ENCODE peak calls at places on chromosomes 1 and 21, in seven cellular contexts. One of them, this sample, is unnamed.
A peak's percentile ranks its signal among the peaks of the same experiment; 100 is the strongest.

GRCh38 chr1:223052931-223053330 is 90.1 kb downstream of the TLR5 start:
- DNase-seq in lower lobe of right lung: no peak
- DNase-seq in fibroblast of lung: no peak
- DNase-seq in IMR-90: no peak
- DNase-seq in keratinocyte: no peak
- DNase-seq in heart left ventricle: no peak
- DNase-seq in adrenal gland: peak; percentile 53
- DNase-seq in this sample: no peak

GRCh38 chr1:39573736-39574624 is 2.6 kb downstream of the PABPC4 start:
- DNase-seq in lower lobe of right lung: no peak
- DNase-seq in fibroblast of lung: peak; percentile 38
- DNase-seq in IMR-90: peak; percentile 67
- DNase-seq in keratinocyte: no peak
- DNase-seq in heart left ventricle: peak; percentile 46
- DNase-seq in adrenal gland: peak; percentile 49
- DNase-seq in this sample: no peak

GRCh38 chr1:234914606-234915290 is 213.9 kb downstream of the TOMM20 start:
- DNase-seq in lower lobe of right lung: no peak
- DNase-seq in fibroblast of lung: no peak
- DNase-seq in IMR-90: no peak
- DNase-seq in keratinocyte: no peak
- DNase-seq in heart left ventricle: no peak
- DNase-seq in adrenal gland: no peak
- DNase-seq in this sample: peak; percentile 49

GRCh38 chr1:2189459-2190425 is 4.8 kb downstream of the FAAP20 start:
- DNase-seq in lower lobe of right lung: peak; percentile 96
- DNase-seq in fibroblast of lung: peak; percentile 96
- DNase-seq in IMR-90: peak; percentile 96
- DNase-seq in keratinocyte: no peak
- DNase-seq in heart left ventricle: peak; percentile 95
- DNase-seq in adrenal gland: peak; percentile 98
- DNase-seq in this sample: peak; percentile 97

GRCh38 chr1:30758785-30759380 is 1.3 kb upstream of the LAPTM5 start:
- DNase-seq in lower lobe of right lung: no peak
- DNase-seq in fibroblast of lung: peak; percentile 33
- DNase-seq in IMR-90: no peak
- DNase-seq in keratinocyte: no peak
- DNase-seq in heart left ventricle: no peak
- DNase-seq in adrenal gland: no peak
- DNase-seq in this sample: no peak

GRCh38 chr1:119477710-119478109 is 29.3 kb upstream of the HSD3B1 start:
- DNase-seq in lower lobe of right lung: no peak
- DNase-seq in fibroblast of lung: peak; percentile 6
- DNase-seq in IMR-90: no peak
- DNase-seq in keratinocyte: no peak
- DNase-seq in heart left ventricle: no peak
- DNase-seq in adrenal gland: no peak
- DNase-seq in this sample: no peak

GRCh38 chr21:38915546-38915945 is 109.8 kb downstream of the ETS2 start:
- DNase-seq in lower lobe of right lung: no peak
- DNase-seq in fibroblast of lung: no peak
- DNase-seq in IMR-90: no peak
- DNase-seq in keratinocyte: no peak
- DNase-seq in heart left ventricle: no peak
- DNase-seq in adrenal gland: no peak
- DNase-seq in this sample: no peak

GRCh38 chr1:48530727-48531351 is 58.8 kb upstream of the SPATA6 start:
- DNase-seq in lower lobe of right lung: peak; percentile 65
- DNase-seq in fibroblast of lung: peak; percentile 59
- DNase-seq in IMR-90: peak; percentile 29
- DNase-seq in keratinocyte: peak; percentile 38
- DNase-seq in heart left ventricle: no peak
- DNase-seq in adrenal gland: peak; percentile 65
- DNase-seq in this sample: no peak

GRCh38 chr1:39282537-39283216 is 78.2 kb downstream of the MACF1 start:
- DNase-seq in lower lobe of right lung: no peak
- DNase-seq in fibroblast of lung: peak; percentile 46
- DNase-seq in IMR-90: peak; percentile 36
- DNase-seq in keratinocyte: no peak
- DNase-seq in heart left ventricle: no peak
- DNase-seq in adrenal gland: peak; percentile 54
- DNase-seq in this sample: no peak

GRCh38 chr1:206687915-206688442 is 3.3 kb downstream of the MAPKAPK2 start:
- DNase-seq in lower lobe of right lung: no peak
- DNase-seq in fibroblast of lung: peak; percentile 55
- DNase-seq in IMR-90: peak; percentile 67
- DNase-seq in keratinocyte: no peak
- DNase-seq in heart left ventricle: no peak
- DNase-seq in adrenal gland: peak; percentile 50
- DNase-seq in this sample: no peak

GRCh38 chr1:1127551-1128451 is 11.9 kb upstream of the C1orf159 start:
- DNase-seq in lower lobe of right lung: no peak
- DNase-seq in fibroblast of lung: no peak
- DNase-seq in IMR-90: no peak
- DNase-seq in keratinocyte: no peak
- DNase-seq in heart left ventricle: no peak
- DNase-seq in adrenal gland: no peak
- DNase-seq in this sample: no peak

GRCh38 chr1:112956503-112957132 is 622 bp upstream of the SLC16A1 start:
- DNase-seq in lower lobe of right lung: peak; percentile 53
- DNase-seq in fibroblast of lung: no peak
- DNase-seq in IMR-90: no peak
- DNase-seq in keratinocyte: no peak
- DNase-seq in heart left ventricle: no peak
- DNase-seq in adrenal gland: no peak
- DNase-seq in this sample: no peak

GRCh38 chr1:32303997-32304622 is 12.2 kb downstream of the HDAC1 start:
- DNase-seq in lower lobe of right lung: no peak
- DNase-seq in fibroblast of lung: no peak
- DNase-seq in IMR-90: peak; percentile 74
- DNase-seq in keratinocyte: no peak
- DNase-seq in heart left ventricle: no peak
- DNase-seq in adrenal gland: peak; percentile 14
- DNase-seq in this sample: no peak

GRCh38 chr21:34498623-34499022 is 13.4 kb downstream of the KCNE1 start:
- DNase-seq in lower lobe of right lung: no peak
- DNase-seq in fibroblast of lung: peak; percentile 62
- DNase-seq in IMR-90: peak; percentile 38
- DNase-seq in keratinocyte: no peak
- DNase-seq in heart left ventricle: no peak
- DNase-seq in adrenal gland: no peak
- DNase-seq in this sample: no peak

GRCh38 chr1:245319161-245319560 is 164.4 kb downstream of the KIF26B start:
- DNase-seq in lower lobe of right lung: no peak
- DNase-seq in fibroblast of lung: no peak
- DNase-seq in IMR-90: no peak
- DNase-seq in keratinocyte: no peak
- DNase-seq in heart left ventricle: no peak
- DNase-seq in adrenal gland: no peak
- DNase-seq in this sample: no peak

GRCh38 chr1:205370780-205371179 is 14.1 kb upstream of the KLHDC8A start:
- DNase-seq in lower lobe of right lung: no peak
- DNase-seq in fibroblast of lung: no peak
- DNase-seq in IMR-90: no peak
- DNase-seq in keratinocyte: no peak
- DNase-seq in heart left ventricle: no peak
- DNase-seq in adrenal gland: no peak
- DNase-seq in this sample: no peak

GRCh38 chr1:64933296-64934070 is 32.9 kb downstream of the JAK1 start:
- DNase-seq in lower lobe of right lung: no peak
- DNase-seq in fibroblast of lung: peak; percentile 96
- DNase-seq in IMR-90: peak; percentile 96
- DNase-seq in keratinocyte: no peak
- DNase-seq in heart left ventricle: peak; percentile 38
- DNase-seq in adrenal gland: peak; percentile 61
- DNase-seq in this sample: peak; percentile 91

GRCh38 chr1:2251363-2251762 is 23.2 kb downstream of the SKI start:
- DNase-seq in lower lobe of right lung: no peak
- DNase-seq in fibroblast of lung: no peak
- DNase-seq in IMR-90: no peak
- DNase-seq in keratinocyte: no peak
- DNase-seq in heart left ventricle: no peak
- DNase-seq in adrenal gland: no peak
- DNase-seq in this sample: no peak

GRCh38 chr1:41495171-41495948 is 10.9 kb upstream of the EDN2 start:
- DNase-seq in lower lobe of right lung: peak; percentile 42
- DNase-seq in fibroblast of lung: peak; percentile 56
- DNase-seq in IMR-90: peak; percentile 21
- DNase-seq in keratinocyte: no peak
- DNase-seq in heart left ventricle: no peak
- DNase-seq in adrenal gland: peak; percentile 60
- DNase-seq in this sample: no peak

GRCh38 chr1:94265011-94265422 is 27.6 kb upstream of the ARHGAP29 start:
- DNase-seq in lower lobe of right lung: no peak
- DNase-seq in fibroblast of lung: no peak
- DNase-seq in IMR-90: no peak
- DNase-seq in keratinocyte: no peak
- DNase-seq in heart left ventricle: no peak
- DNase-seq in adrenal gland: no peak
- DNase-seq in this sample: no peak

DNA sequence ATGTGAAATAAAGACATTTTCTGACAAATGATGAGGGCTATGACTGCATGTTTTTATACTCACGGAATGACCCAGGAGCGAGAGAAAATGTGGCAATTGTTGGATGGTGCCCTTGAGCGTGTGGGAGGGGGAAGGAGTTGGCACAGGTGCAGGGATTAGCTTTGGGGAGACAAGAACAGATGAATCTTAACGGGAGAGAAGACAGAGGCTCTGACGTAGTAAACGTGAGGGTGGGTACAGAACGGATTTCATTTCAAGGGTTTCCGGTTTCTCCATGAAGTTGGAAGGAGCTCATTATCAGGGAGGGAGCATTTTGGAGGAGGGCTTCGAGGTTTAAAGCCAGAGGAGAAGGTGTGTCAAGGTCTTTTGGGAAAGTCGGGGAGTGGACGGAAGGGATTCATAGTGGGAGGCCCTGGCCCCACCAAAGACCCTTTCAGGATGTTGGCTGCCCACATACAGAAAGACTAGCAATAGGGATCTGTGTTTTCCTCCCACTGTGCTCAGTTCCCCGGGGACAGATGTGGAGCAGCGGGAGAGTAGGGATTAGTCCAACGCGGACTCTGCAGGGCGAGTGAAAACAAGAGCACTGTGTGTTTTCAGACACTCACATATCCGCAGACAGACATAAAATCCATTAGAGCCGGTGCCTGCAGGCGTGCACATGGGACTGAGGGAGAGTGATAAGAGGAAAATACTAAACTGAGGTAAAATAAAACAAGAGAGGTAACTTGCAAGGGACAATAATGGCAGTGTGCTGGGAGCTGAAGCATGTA is 584.1 kb downstream of the AJAP1 start:
- DNase-seq in lower lobe of right lung: no peak
- DNase-seq in fibroblast of lung: no peak
- DNase-seq in IMR-90: no peak
- DNase-seq in keratinocyte: no peak
- DNase-seq in heart left ventricle: no peak
- DNase-seq in adrenal gland: no peak
- DNase-seq in this sample: no peak
- H3K4me1 ChIP-seq in lower lobe of right lung: no peaks in the 10 kb centered on the region
- H3K4me1 ChIP-seq in fibroblast of lung: no peaks in the 10 kb centered on the region
- H3K4me1 ChIP-seq in IMR-90: no peaks in the 10 kb centered on the region
- H3K4me1 ChIP-seq in keratinocyte: no peaks in the 10 kb centered on the region
- H3K4me1 ChIP-seq in heart left ventricle: no peaks in the 10 kb centered on the region
- H3K4me1 ChIP-seq in adrenal gland: no peaks in the 10 kb centered on the region
- H3K4me1 ChIP-seq in this sample: no peaks in the 10 kb centered on the region

DNA sequence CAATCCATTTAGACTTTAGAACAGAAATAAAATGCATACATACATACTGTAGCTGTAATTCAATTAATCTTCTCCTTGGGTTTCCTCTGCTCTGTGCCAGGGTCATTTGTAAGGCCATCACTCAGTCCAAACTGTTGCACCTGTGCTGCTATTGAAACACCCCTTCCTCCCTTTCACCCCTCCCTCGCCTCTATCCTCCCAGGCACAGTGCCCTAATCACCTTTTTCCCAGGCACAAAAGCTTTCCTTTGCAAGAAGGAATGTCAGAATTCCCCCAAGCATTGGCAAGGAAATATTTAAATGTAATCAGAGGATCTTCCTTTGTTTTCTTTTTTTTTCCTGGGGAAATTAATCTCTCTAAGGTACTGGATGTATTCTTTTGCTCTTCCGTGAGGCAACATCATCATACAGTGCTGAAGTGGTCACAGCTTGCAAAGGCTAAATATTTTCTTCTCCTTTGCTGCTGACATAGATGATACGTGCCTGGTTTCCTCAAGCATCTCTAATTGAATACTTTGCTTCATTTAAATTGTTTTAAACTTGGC is 339.3 kb upstream of the NR5A2 start:
- DNase-seq in lower lobe of right lung: no peak
- DNase-seq in fibroblast of lung: no peak
- DNase-seq in IMR-90: no peak
- DNase-seq in keratinocyte: no peak
- DNase-seq in heart left ventricle: no peak
- DNase-seq in adrenal gland: no peak
- DNase-seq in this sample: no peak
- TF ChIP-seq CTCF in lower lobe of right lung: no peak
- TF ChIP-seq CTCF in fibroblast of lung: no peak
- TF ChIP-seq CTCF in IMR-90: no peak
- TF ChIP-seq CTCF in keratinocyte: no peak
- TF ChIP-seq CTCF in heart left ventricle: no peak
- TF ChIP-seq CTCF in adrenal gland: no peak
- TF ChIP-seq CTCF in this sample: no peak

DNA sequence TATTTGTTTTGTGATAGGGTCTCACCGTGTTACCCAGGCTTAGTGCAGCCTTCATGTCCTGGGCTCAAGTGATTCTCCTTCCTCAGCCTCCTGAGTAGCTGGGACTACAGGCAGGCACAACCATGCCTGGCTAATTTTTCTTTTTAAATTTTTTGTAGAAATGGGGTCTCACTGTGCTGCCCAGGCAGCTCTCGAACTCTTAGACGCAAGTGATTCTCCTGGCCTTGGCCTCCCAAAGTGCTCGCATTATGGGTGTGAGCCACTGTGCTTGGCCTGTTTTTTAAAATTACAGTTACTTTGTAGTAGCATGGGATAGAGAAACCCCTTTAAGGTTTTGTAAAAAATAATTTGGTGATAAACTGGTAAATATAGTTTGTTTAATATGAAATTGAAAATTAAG is 69.9 kb downstream of the RPS6KC1 start:
- DNase-seq in lower lobe of right lung: no peak
- DNase-seq in fibroblast of lung: no peak
- DNase-seq in IMR-90: no peak
- DNase-seq in keratinocyte: no peak
- DNase-seq in heart left ventricle: no peak
- DNase-seq in adrenal gland: no peak
- DNase-seq in this sample: no peak
- H3K4me1 ChIP-seq in lower lobe of right lung: no peaks in the 10 kb centered on the region
- H3K4me1 ChIP-seq in fibroblast of lung: peaks cover 4% of the 10 kb centered on the region
- H3K4me1 ChIP-seq in IMR-90: peaks cover 10% of the 10 kb centered on the region
- H3K4me1 ChIP-seq in keratinocyte: peaks cover 27% of the 10 kb centered on the region
- H3K4me1 ChIP-seq in heart left ventricle: no peaks in the 10 kb centered on the region
- H3K4me1 ChIP-seq in adrenal gland: peaks cover 13% of the 10 kb centered on the region
- H3K4me1 ChIP-seq in this sample: peaks cover 5% of the 10 kb centered on the region

DNA sequence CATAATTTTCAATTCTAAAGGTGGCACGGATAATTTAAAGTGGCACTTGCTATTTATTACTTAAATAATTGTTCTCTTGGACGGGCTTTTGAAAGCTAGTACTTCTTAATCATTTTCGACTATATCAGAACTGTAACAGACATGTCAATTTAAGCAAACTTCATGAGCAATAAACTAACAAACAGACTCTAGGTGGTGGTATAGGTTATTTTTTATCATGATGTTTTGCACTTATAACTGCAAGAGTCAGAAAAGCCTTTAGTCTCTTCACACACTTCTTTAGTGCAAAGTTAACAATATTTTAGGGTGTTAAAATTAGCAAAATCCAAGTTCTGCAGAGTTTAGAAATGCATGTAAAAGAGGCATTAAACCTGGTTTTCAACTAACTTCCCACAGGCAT is 2.2 kb downstream of the NRIP1 start:
- DNase-seq in lower lobe of right lung: no peak
- DNase-seq in fibroblast of lung: peak; percentile 48
- DNase-seq in IMR-90: no peak
- DNase-seq in keratinocyte: no peak
- DNase-seq in heart left ventricle: no peak
- DNase-seq in adrenal gland: no peak
- DNase-seq in this sample: no peak
- TF ChIP-seq CTCF in lower lobe of right lung: peak; percentile 9
- TF ChIP-seq CTCF in fibroblast of lung: no peak
- TF ChIP-seq CTCF in IMR-90: no peak
- TF ChIP-seq CTCF in keratinocyte: no peak
- TF ChIP-seq CTCF in heart left ventricle: peak; percentile 31
- TF ChIP-seq CTCF in adrenal gland: no peak
- TF ChIP-seq CTCF in this sample: no peak